ENCODE peak calls at places on chromosomes 5 and 9, in ten cellular contexts. N is Caco-2, Y is mammary epithelial cell, L is stomach, Q is heart right ventricle, F is Panc1, R is astrocyte, J is A549, A is heart left ventricle, W is IMR-90. P is an unnamed sample.

GRCh38 chr5:62460578-62460983 is 48.0 kb downstream of the IPO11 start:
- DNase-seq in N (peak; percentile 16), Y (peak; percentile 12), L (no peak), Q (no peak), F (peak; percentile 22), R (peak; percentile 37), J (peak; percentile 17), A (no peak), W (peak; percentile 68), P (no peak)

GRCh38 chr9:20476912-20477311 is 145.4 kb downstream of the MLLT3 start:
- DNase-seq in N (peak; percentile 60), Y (no peak), L (no peak), Q (no peak), F (no peak), R (peak; percentile 41), J (no peak), A (no peak), W (no peak), P (peak; percentile 15)

GRCh38 chr5:104942735-104943134 is 1380.1 kb upstream of the NUDT12 start:
- DNase-seq in N (peak; percentile 57), Y (peak; percentile 11), L (no peak), Q (no peak), F (no peak), R (peak; percentile 7), J (no peak), A (no peak), W (no peak), P (no peak)

GRCh38 chr9:113274474-113275146 is 762 bp downstream of the CDC26 start:
- DNase-seq in N (peak; percentile 75), Y (peak; percentile 43), L (no peak), Q (peak; percentile 36), F (peak; percentile 38), R (peak; percentile 33), J (peak; percentile 66), A (no peak), W (peak; percentile 64), P (peak; percentile 61)

GRCh38 chr5:9782806-9783560 is 152.8 kb upstream of the TAS2R1 start:
- DNase-seq in N (peak; percentile 70), Y (no peak), L (no peak), Q (no peak), F (no peak), R (no peak), J (no peak), A (no peak), W (peak; percentile 91), P (no peak)

GRCh38 chr5:156414381-156414780 is 87.4 kb downstream of the SGCD start:
- DNase-seq in N (no peak), Y (no peak), L (no peak), Q (no peak), F (no peak), R (peak; percentile 23), J (no peak), A (no peak), W (peak; percentile 28), P (no peak)

GRCh38 chr5:157613385-157614245 is 38.0 kb upstream of the ADAM19 start:
- DNase-seq in N (peak; percentile 26), Y (no peak), L (no peak), Q (no peak), F (no peak), R (no peak), J (no peak), A (no peak), W (no peak), P (no peak)

GRCh38 chr5:868599-869135 is 17.9 kb upstream of the ZDHHC11 start:
- DNase-seq in N (no peak), Y (no peak), L (no peak), Q (no peak), F (no peak), R (no peak), J (no peak), A (no peak), W (no peak), P (no peak)

GRCh38 chr5:148831590-148832565 is 5.5 kb downstream of the ADRB2 start:
- DNase-seq in N (no peak), Y (no peak), L (no peak), Q (no peak), F (no peak), R (no peak), J (no peak), A (no peak), W (no peak), P (no peak)

GRCh38 chr9:13575558-13575957 is 296.1 kb upstream of the MPDZ start:
- DNase-seq in N (no peak), Y (peak; percentile 1), L (no peak), Q (peak; percentile 74), F (no peak), R (peak; percentile 21), J (no peak), A (peak; percentile 61), W (no peak), P (no peak)

GRCh38 chr5:24539625-24540024 is 105.2 kb downstream of the CDH10 start:
- DNase-seq in N (no peak), Y (no peak), L (no peak), Q (no peak), F (no peak), R (no peak), J (no peak), A (no peak), W (no peak), P (no peak)

GRCh38 chr9:3675964-3676363 is 150.2 kb upstream of the RFX3 start:
- DNase-seq in N (no peak), Y (no peak), L (no peak), Q (no peak), F (no peak), R (no peak), J (no peak), A (no peak), W (no peak), P (no peak)

GRCh38 chr9:107730691-107731090 is 241.1 kb upstream of the KLF4 start:
- DNase-seq in N (no peak), Y (no peak), L (no peak), Q (no peak), F (no peak), R (no peak), J (no peak), A (no peak), W (no peak), P (no peak)

GRCh38 chr5:112238473-112238872 is 180.6 kb downstream of the EPB41L4A start:
- DNase-seq in N (no peak), Y (no peak), L (no peak), Q (no peak), F (no peak), R (no peak), J (no peak), A (no peak), W (no peak), P (peak; percentile 10)

GRCh38 chr9:31355965-31356364 is 1028.5 kb upstream of the ACO1 start:
- DNase-seq in N (no peak), Y (peak; percentile 37), L (no peak), Q (no peak), F (no peak), R (no peak), J (no peak), A (no peak), W (no peak), P (peak; percentile 69)

GRCh38 chr9:33151007-33151557 is 16.1 kb downstream of the B4GALT1 start:
- DNase-seq in N (no peak), Y (peak; percentile 67), L (no peak), Q (peak; percentile 70), F (no peak), R (peak; percentile 98), J (no peak), A (peak; percentile 65), W (peak; percentile 98), P (peak; percentile 80)

GRCh38 chr9:120921751-120922181 is 4.8 kb downstream of the TRAF1 start:
- DNase-seq in N (no peak), Y (no peak), L (no peak), Q (no peak), F (no peak), R (no peak), J (no peak), A (no peak), W (no peak), P (no peak)

GRCh38 chr9:120920495-120921178 is 6.0 kb downstream of the TRAF1 start:
- DNase-seq in N (no peak), Y (no peak), L (no peak), Q (no peak), F (no peak), R (no peak), J (no peak), A (no peak), W (no peak), P (no peak)

GRCh38 chr9:120923620-120924328 is 2.8 kb downstream of the TRAF1 start:
- DNase-seq in N (no peak), Y (no peak), L (no peak), Q (no peak), F (no peak), R (no peak), J (no peak), A (no peak), W (no peak), P (no peak)

GRCh38 chr9:120924698-120925534 is 1.7 kb downstream of the TRAF1 start:
- DNase-seq in N (no peak), Y (no peak), L (no peak), Q (no peak), F (no peak), R (no peak), J (no peak), A (no peak), W (peak; percentile 35), P (no peak)

GRCh38 chr9:120922404-120923173 is 4.0 kb downstream of the TRAF1 start:
- DNase-seq in N (no peak), Y (no peak), L (no peak), Q (no peak), F (no peak), R (no peak), J (no peak), A (no peak), W (no peak), P (no peak)
- H3K4me1 ChIP-seq in N (no peaks in the 10 kb centered on the region), Y (peaks cover 19% of the 10 kb centered on the region), L (peaks cover 65% of the 10 kb centered on the region), Q (peaks cover 30% of the 10 kb centered on the region), F (peaks cover 11% of the 10 kb centered on the region), R (peaks cover 24% of the 10 kb centered on the region), J (peaks cover 19% of the 10 kb centered on the region), A (peaks cover 37% of the 10 kb centered on the region), W (peaks cover 26% of the 10 kb centered on the region), P (peaks cover 11% of the 10 kb centered on the region)

DNA sequence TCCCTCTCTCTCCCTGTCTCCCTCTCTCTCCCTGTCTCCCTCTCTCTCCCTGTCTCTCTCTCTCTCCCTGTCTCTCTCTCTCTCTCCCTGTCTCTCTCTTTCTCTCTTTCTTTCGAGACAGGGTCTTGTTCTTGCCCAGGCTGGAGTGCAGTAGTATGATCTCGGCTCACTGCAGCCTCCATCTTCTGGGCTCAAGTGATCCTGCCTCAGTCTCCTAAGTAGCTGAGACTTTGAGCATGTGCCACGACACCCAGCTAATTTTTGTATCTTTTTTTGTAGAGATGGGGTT is 14.3 kb downstream of the TRIO start:
- DNase-seq in N (no peak), Y (no peak), L (no peak), Q (no peak), F (no peak), R (no peak), J (no peak), A (no peak), W (no peak), P (no peak)
- H3K4me1 ChIP-seq in N (peaks cover 20% of the 10 kb centered on the region), Y (peaks cover 47% of the 10 kb centered on the region), L (peaks cover 92% of the 10 kb centered on the region), Q (peaks cover 76% of the 10 kb centered on the region), F (peaks cover 100% of the 10 kb centered on the region), R (peaks cover 72% of the 10 kb centered on the region), J (peaks cover 93% of the 10 kb centered on the region), A (peaks cover 76% of the 10 kb centered on the region), W (peaks cover 46% of the 10 kb centered on the region), P (peaks cover 31% of the 10 kb centered on the region)

GRCh38 chr9:89405832-89406231 is 87.5 kb downstream of the SECISBP2 start:
- DNase-seq in N (no peak), Y (no peak), L (no peak), Q (peak; percentile 40), F (no peak), R (no peak), J (no peak), A (peak; percentile 47), W (no peak), P (no peak)
- H3K4me1 ChIP-seq in N (no peaks in the 10 kb centered on the region), Y (no peaks in the 10 kb centered on the region), L (peaks cover 51% of the 10 kb centered on the region), Q (peaks cover 19% of the 10 kb centered on the region), F (no peaks in the 10 kb centered on the region), R (no peaks in the 10 kb centered on the region), J (no peaks in the 10 kb centered on the region), A (peaks cover 16% of the 10 kb centered on the region), W (peaks cover 2% of the 10 kb centered on the region), P (no peaks in the 10 kb centered on the region)

GRCh38 chr9:134657666-134658377 is 16.2 kb downstream of the COL5A1 start:
- DNase-seq in N (no peak), Y (no peak), L (no peak), Q (no peak), F (no peak), R (no peak), J (no peak), A (no peak), W (no peak), P (no peak)
- H3K4me1 ChIP-seq in N (no peaks in the 10 kb centered on the region), Y (no peaks in the 10 kb centered on the region), L (peaks cover 63% of the 10 kb centered on the region), Q (peaks cover 34% of the 10 kb centered on the region), F (no peaks in the 10 kb centered on the region), R (peaks cover 35% of the 10 kb centered on the region), J (peaks cover 39% of the 10 kb centered on the region), A (peaks cover 29% of the 10 kb centered on the region), W (peaks cover 21% of the 10 kb centered on the region), P (no peaks in the 10 kb centered on the region)

P was measured in HAP-1.